ENCODE peak calls at places on chromosomes 4 and X, in four cellular contexts. One of them, this sample, is unnamed.
A peak's percentile ranks its signal among the peaks of the same experiment; 100 is the strongest.

GRCh38 chr4:153573881-153574807 is 108.0 kb downstream of the TMEM131L start:
- DNase-seq in retina: peak; percentile 15
- DNase-seq in HT1080: peak; percentile 70
- DNase-seq in progenitor cell of endocrine pancreas: no peak
- DNase-seq in this sample: no peak

GRCh38 chrX:15334561-15334960 is 762 bp downstream of the PIGA start:
- DNase-seq in progenitor cell of endocrine pancreas: no peak
- DNase-seq in HT1080: peak; percentile 0
- DNase-seq in retina: no peak
- DNase-seq in this sample: no peak

GRCh38 chr4:81512945-81513584 is 41.4 kb upstream of the RASGEF1B start:
- DNase-seq in progenitor cell of endocrine pancreas: no peak
- DNase-seq in retina: no peak
- DNase-seq in HT1080: no peak
- DNase-seq in this sample: no peak

GRCh38 chrX:10050481-10050880 is 83.3 kb downstream of the CLDN34 start:
- DNase-seq in progenitor cell of endocrine pancreas: no peak
- DNase-seq in HT1080: peak; percentile 5
- DNase-seq in retina: no peak
- DNase-seq in this sample: no peak

GRCh38 chr4:119038465-119038864 is 97.2 kb upstream of the MYOZ2 start:
- DNase-seq in HT1080: no peak
- DNase-seq in retina: no peak
- DNase-seq in progenitor cell of endocrine pancreas: no peak
- DNase-seq in this sample: no peak

GRCh38 chr4:140756292-140757219 is at the start of gene TBC1D9:
- DNase-seq in retina: peak; percentile 94
- DNase-seq in HT1080: peak; percentile 86
- DNase-seq in progenitor cell of endocrine pancreas: peak; percentile 76
- DNase-seq in this sample: peak; percentile 24

GRCh38 chr4:80538276-80538926 is 202.9 kb downstream of the CFAP299 start:
- DNase-seq in progenitor cell of endocrine pancreas: no peak
- DNase-seq in HT1080: peak; percentile 70
- DNase-seq in retina: no peak
- DNase-seq in this sample: no peak

GRCh38 chr4:138897818-138898226 is 117.8 kb upstream of the NOCT start:
- DNase-seq in retina: no peak
- DNase-seq in HT1080: peak; percentile 70
- DNase-seq in progenitor cell of endocrine pancreas: no peak
- DNase-seq in this sample: no peak

GRCh38 chr4:185508162-185508561 is 27.1 kb downstream of the PDLIM3 start:
- DNase-seq in retina: no peak
- DNase-seq in progenitor cell of endocrine pancreas: no peak
- DNase-seq in HT1080: no peak
- DNase-seq in this sample: no peak

GRCh38 chr4:15677507-15677988 is 4.1 kb upstream of the FAM200B start:
- DNase-seq in retina: no peak
- DNase-seq in progenitor cell of endocrine pancreas: no peak
- DNase-seq in HT1080: peak; percentile 52
- DNase-seq in this sample: no peak

GRCh38 chr4:142683997-142684396 is 162.1 kb downstream of the INPP4B start:
- DNase-seq in HT1080: no peak
- DNase-seq in retina: no peak
- DNase-seq in progenitor cell of endocrine pancreas: no peak
- DNase-seq in this sample: no peak

GRCh38 chr4:40564815-40565505 is 64.7 kb downstream of the RBM47 start:
- DNase-seq in progenitor cell of endocrine pancreas: no peak
- DNase-seq in retina: peak; percentile 15
- DNase-seq in HT1080: no peak
- DNase-seq in this sample: no peak

GRCh38 chr4:38169524-38169923 is 209.3 kb downstream of the PTTG2 start:
- DNase-seq in HT1080: no peak
- DNase-seq in progenitor cell of endocrine pancreas: no peak
- DNase-seq in retina: no peak
- DNase-seq in this sample: no peak

GRCh38 chr4:126168484-126168883 is 853.7 kb downstream of the FAT4 start:
- DNase-seq in HT1080: no peak
- DNase-seq in progenitor cell of endocrine pancreas: no peak
- DNase-seq in retina: no peak
- DNase-seq in this sample: no peak

GRCh38 chr4:184028571-184028996 is 123.5 kb downstream of the STOX2 start:
- DNase-seq in retina: no peak
- DNase-seq in progenitor cell of endocrine pancreas: no peak
- DNase-seq in HT1080: peak; percentile 7
- DNase-seq in this sample: no peak

GRCh38 chrX:39163585-39163984 is 362.3 kb downstream of the MID1IP1 start:
- DNase-seq in progenitor cell of endocrine pancreas: no peak
- DNase-seq in HT1080: no peak
- DNase-seq in retina: no peak
- DNase-seq in this sample: no peak

GRCh38 chr4:112296949-112297483 is at the start of gene ALPK1:
- DNase-seq in progenitor cell of endocrine pancreas: no peak
- DNase-seq in HT1080: peak; percentile 82
- DNase-seq in retina: no peak
- DNase-seq in this sample: no peak

GRCh38 chr4:9143421-9144080 is 26.7 kb upstream of the FAM90A26 start:
- DNase-seq in HT1080: no peak
- DNase-seq in retina: no peak
- DNase-seq in progenitor cell of endocrine pancreas: no peak
- DNase-seq in this sample: no peak

GRCh38 chrX:138849521-138849920 is 138.0 kb upstream of the FGF13 start:
- DNase-seq in progenitor cell of endocrine pancreas: no peak
- DNase-seq in retina: no peak
- DNase-seq in HT1080: no peak
- DNase-seq in this sample: no peak